ENCODE peak calls at places on chromosomes 5 and 9, in ten cellular contexts. Z is IMR-90, A is body of pancreas, M is GM20000, P is tibial artery, W is WTC11, E is fibroblast of lung, N is progenitor cell of endocrine pancreas, C is heart left ventricle, B is BE2C. K is an unnamed sample.
A peak's percentile ranks its signal among the peaks of the same experiment; 100 is the strongest.

GRCh38 chr5:134581241-134581981 is 51.2 kb downstream of the SAR1B start:
- DNase-seq in P (peak; percentile 69), E (no peak), N (no peak), C (peak; percentile 65), B (no peak), Z (no peak), M (no peak), A (peak; percentile 12), W (no peak), K (no peak)

GRCh38 chr9:121692606-121693505 is 41.4 kb downstream of the DAB2IP start:
- DNase-seq in E (no peak), P (peak; percentile 79), M (no peak), B (no peak), C (no peak), W (no peak), Z (peak; percentile 52), A (peak; percentile 51), N (no peak), K (no peak)

GRCh38 chr5:145479271-145479670 is 355.9 kb downstream of the PRELID2 start:
- DNase-seq in N (no peak), Z (no peak), A (no peak), P (no peak), E (no peak), C (no peak), B (no peak), W (no peak), M (no peak), K (no peak)

GRCh38 chr5:9098990-9099389 is 446.9 kb downstream of the SEMA5A start:
- DNase-seq in N (no peak), Z (no peak), E (no peak), C (no peak), M (no peak), B (no peak), P (no peak), A (no peak), W (no peak), K (no peak)

GRCh38 chr5:35248843-35249780 is 18.8 kb upstream of the PRLR start:
- DNase-seq in Z (peak; percentile 8), C (no peak), E (peak; percentile 18), B (no peak), P (no peak), W (no peak), A (no peak), M (no peak), N (no peak), K (no peak)

GRCh38 chr9:105881654-105882349 is 187.5 kb downstream of the TMEM38B start:
- DNase-seq in Z (peak; percentile 53), A (peak; percentile 62), P (no peak), M (peak; percentile 56), B (peak; percentile 68), N (peak; percentile 63), E (peak; percentile 50), C (peak; percentile 47), W (peak; percentile 86), K (peak; percentile 72)

GRCh38 chr9:31119882-31120481 is 1264.5 kb upstream of the ACO1 start:
- DNase-seq in C (no peak), B (peak; percentile 35), W (peak; percentile 16), A (no peak), E (peak; percentile 51), Z (no peak), N (no peak), P (no peak), M (peak; percentile 11), K (no peak)

GRCh38 chr5:43615445-43616184 is 12.6 kb downstream of the NNT start:
- DNase-seq in A (no peak), M (no peak), Z (no peak), N (no peak), C (no peak), P (no peak), E (no peak), W (no peak), B (no peak), K (no peak)

GRCh38 chr9:131762356-131762932 is 22.6 kb upstream of the RAPGEF1 start:
- DNase-seq in A (peak; percentile 81), N (peak; percentile 78), W (peak; percentile 92), M (peak; percentile 89), P (peak; percentile 79), E (peak; percentile 49), C (peak; percentile 81), B (peak; percentile 94), Z (peak; percentile 29), K (peak; percentile 88)

GRCh38 chr9:116978155-116978554 is 291.1 kb downstream of the TRIM32 start:
- DNase-seq in A (no peak), C (no peak), N (no peak), Z (no peak), B (no peak), W (no peak), P (no peak), M (no peak), E (no peak), K (no peak)

GRCh38 chr5:173499471-173500212 is 116.8 kb downstream of the BOD1 start:
- DNase-seq in C (peak; percentile 45), W (no peak), E (no peak), N (no peak), M (no peak), Z (no peak), P (peak; percentile 85), B (no peak), A (peak; percentile 94), K (no peak)

GRCh38 chr5:170597109-170597741 is 93.4 kb downstream of the KCNIP1 start:
- DNase-seq in E (peak; percentile 36), N (no peak), B (peak; percentile 66), C (no peak), Z (peak; percentile 73), P (no peak), A (no peak), W (no peak), M (no peak), K (no peak)

GRCh38 chr5:175878544-175879438 is 7.4 kb downstream of the CPLX2 start:
- DNase-seq in A (no peak), Z (no peak), C (no peak), M (no peak), B (no peak), N (no peak), E (no peak), P (no peak), W (peak; percentile 70), K (no peak)

GRCh38 chr5:124677999-124678385 is 68.4 kb downstream of the ZNF608 start:
- DNase-seq in M (no peak), Z (no peak), N (no peak), A (no peak), C (no peak), W (no peak), P (no peak), B (no peak), E (no peak), K (no peak)
- TF ChIP-seq CTCF in M (no peak), Z (no peak), N (no peak), A (no peak), C (no peak), W (no peak), P (no peak), B (no peak), E (no peak), K (no peak)

DNA sequence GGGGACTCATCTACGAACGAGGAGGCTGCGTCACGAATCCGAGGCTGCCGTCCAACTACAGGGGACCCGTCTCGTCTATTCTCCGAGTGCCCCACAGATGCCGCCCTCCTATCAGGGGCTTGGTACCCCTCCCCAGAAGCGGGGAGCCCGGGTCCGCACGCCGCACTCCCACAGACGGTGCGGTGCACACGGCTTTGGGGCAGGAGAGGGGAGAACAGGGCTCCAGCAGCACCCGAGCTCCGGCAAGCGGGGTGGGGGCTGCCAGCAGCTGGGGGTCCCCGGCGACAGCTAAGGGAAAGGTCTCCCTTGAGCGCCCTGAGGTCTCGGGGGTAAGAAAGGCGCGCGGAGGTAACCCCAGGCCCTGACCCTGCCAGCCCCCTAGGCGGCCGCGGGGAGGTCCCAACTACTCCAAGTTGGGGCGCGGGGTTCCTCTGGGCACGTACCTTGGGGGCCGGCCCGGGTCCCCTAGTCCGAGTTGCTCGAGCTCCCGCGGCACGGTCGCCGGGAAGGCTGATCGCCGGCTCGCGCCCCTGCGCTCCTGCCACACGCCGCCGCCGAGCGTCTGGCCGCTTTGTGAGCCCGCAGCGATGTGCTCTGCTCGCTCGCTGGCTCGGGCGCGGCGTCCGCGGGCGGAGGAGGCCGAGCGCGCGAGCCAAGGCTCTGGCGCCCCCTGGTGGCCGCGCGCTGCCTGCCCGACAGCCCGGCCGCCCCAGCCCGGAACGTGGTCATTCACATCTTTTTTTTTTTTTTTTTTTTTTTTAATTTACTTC is at the start of gene SPOCK1:
- DNase-seq in W (peak; percentile 78), M (peak; percentile 96), E (peak; percentile 61), C (peak; percentile 77), B (peak; percentile 85), N (peak; percentile 78), Z (peak; percentile 63), A (peak; percentile 77), P (peak; percentile 81), K (peak; percentile 69)
- TF ChIP-seq CTCF in W (peak; percentile 84), M (peak; percentile 90), E (peak; percentile 42), C (peak; percentile 75), B (peak; percentile 47), N (peak; percentile 72), Z (peak; percentile 96), A (peak; percentile 96), P (peak; percentile 88), K (peak; percentile 78)

DNA sequence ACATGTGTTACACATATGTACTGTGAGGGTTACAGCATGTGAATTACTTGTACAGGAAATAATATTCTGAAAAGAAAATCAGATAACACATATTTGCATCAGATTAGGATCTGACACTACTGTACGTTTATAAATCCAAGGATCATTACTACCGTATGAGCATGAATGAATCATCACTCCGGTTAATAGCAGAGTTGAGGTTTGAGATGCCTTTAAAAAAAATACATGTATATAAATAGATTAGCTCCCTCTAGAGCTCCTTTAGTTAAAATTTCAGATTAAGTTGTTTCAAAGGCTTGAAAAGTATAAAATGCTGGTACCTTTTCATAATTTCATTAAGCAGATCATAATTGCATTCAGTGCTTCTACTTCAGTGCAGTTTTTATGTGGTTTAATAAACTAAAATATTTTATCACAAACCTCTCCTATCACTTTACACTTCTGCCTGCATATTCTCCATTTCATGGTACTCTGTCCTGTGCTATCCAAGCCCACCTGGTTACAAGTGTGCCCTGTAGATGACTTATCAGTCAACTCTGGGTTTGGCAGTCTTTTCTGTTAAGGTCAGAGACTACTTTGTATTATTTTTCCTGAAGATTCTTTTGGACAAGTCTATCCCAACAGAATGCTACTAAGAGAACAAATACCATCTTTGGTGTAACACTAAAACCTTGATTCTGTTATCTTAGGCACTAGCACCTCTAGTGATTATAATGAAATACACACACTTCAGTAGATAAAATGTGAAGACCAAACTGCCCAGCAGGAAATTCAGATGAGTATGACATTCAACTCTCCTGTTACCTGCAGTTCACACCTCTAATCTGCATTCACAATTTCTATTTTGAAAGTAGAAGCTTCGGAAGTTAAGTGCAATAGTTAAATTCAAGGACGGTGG is 48.0 kb upstream of the POU5F2 start:
- DNase-seq in C (no peak), A (no peak), W (no peak), N (no peak), P (no peak), E (peak; percentile 90), Z (peak; percentile 88), B (no peak), M (no peak), K (no peak)
- TF ChIP-seq CTCF in C (no peak), A (no peak), W (no peak), N (no peak), P (no peak), E (no peak), Z (peak; percentile 30), B (no peak), M (no peak), K (no peak)

DNA sequence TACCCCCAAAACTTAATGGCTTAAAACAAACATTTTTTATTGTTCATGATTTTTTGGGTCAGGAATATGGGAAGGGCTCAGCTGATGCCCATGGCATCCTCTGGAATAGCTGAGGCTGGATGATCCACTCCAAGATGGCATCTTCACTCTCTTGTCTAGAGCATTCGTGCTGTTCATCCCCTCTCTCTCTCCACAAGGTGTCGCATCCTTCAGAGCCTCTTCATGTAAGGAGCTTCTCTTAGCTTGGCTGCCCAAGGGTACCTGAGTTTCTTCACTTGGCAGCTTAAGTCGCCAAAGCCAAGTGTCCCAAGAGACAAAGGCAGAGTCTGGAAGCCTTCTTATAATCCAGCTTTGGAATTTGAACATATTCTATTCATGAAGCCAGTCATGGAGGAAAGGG is 294.7 kb downstream of the CHSY3 start:
- DNase-seq in M (peak; percentile 11), A (no peak), N (no peak), P (no peak), Z (no peak), C (no peak), W (peak; percentile 14), B (peak; percentile 8), E (peak; percentile 9), K (no peak)
- TF ChIP-seq CTCF in M (no peak), A (no peak), N (peak; percentile 20), P (no peak), Z (no peak), C (no peak), W (peak; percentile 13), B (peak; percentile 51), E (no peak), K (peak; percentile 46)

K was measured in neural crest cell.